ENCODE peak calls at places on chromosomes 12 and 14, in six cellular contexts. L, R, H, N, D and Z are unnamed samples. For H3K36me3, the result is how much of the 10 kb centered on the place peaks cover.

GRCh38 chr14:88470542-88471440 is 84.0 kb downstream of the PTPN21 start:
- DNase-seq in L (no peak), R (no peak), H (no peak), N (no peak), D (peak), Z (no peak)

GRCh38 chr14:75980856-75981255 is 939 bp downstream of the TGFB3 start:
- DNase-seq in L (no peak), R (peak), H (no peak), N (peak), D (no peak), Z (no peak)

GRCh38 chr14:95200404-95200803 is 43.1 kb upstream of the DICER1 start:
- DNase-seq in L (no peak), R (no peak), H (no peak), N (peak), D (no peak), Z (no peak)

GRCh38 chr14:71533800-71534199 is 398.4 kb upstream of the RGS6 start:
- DNase-seq in L (no peak), R (no peak), H (no peak), N (no peak), D (no peak), Z (no peak)

GRCh38 chr12:131438874-131439273 is 272.0 kb upstream of the SFSWAP start:
- DNase-seq in L (no peak), R (no peak), H (no peak), N (no peak), D (no peak), Z (no peak)

GRCh38 chr12:30296486-30296885 is 399.2 kb downstream of the IPO8 start:
- DNase-seq in L (no peak), R (no peak), H (no peak), N (no peak), D (no peak), Z (no peak)

GRCh38 chr14:28773176-28773575 is 6.6 kb downstream of the FOXG1 start:
- DNase-seq in L (no peak), R (no peak), H (no peak), N (no peak), D (no peak), Z (no peak)

GRCh38 chr12:12267801-12268200 is 957 bp upstream of the LRP6 start:
- DNase-seq in L (no peak), R (no peak), H (no peak), N (no peak), D (no peak), Z (no peak)

GRCh38 chr12:50555471-50555885 is 50.7 kb downstream of the DIP2B start:
- DNase-seq in L (no peak), R (no peak), H (no peak), N (no peak), D (no peak), Z (no peak)

GRCh38 chr14:64763801-64764511 is 59.7 kb downstream of the PLEKHG3 start:
- DNase-seq in L (no peak), R (no peak), H (no peak), N (peak), D (peak), Z (no peak)

GRCh38 chr12:124399622-124400021 is 104.7 kb downstream of the RFLNA start:
- DNase-seq in L (no peak), R (peak), H (peak), N (no peak), D (no peak), Z (no peak)

GRCh38 chr12:92745874-92746553 is 43.2 kb downstream of the PLEKHG7 start:
- DNase-seq in L (no peak), R (peak), H (no peak), N (peak), D (peak), Z (peak)

GRCh38 chr12:3421599-3421998 is 69.4 kb upstream of the PRMT8 start:
- DNase-seq in L (no peak), R (no peak), H (no peak), N (no peak), D (no peak), Z (no peak)

GRCh38 chr12:7934560-7935463 is 1.2 kb downstream of the SLC2A3 start:
- DNase-seq in L (no peak), R (no peak), H (peak), N (no peak), D (no peak), Z (no peak)

GRCh38 chr12:111558107-111558376 is 41.1 kb downstream of the ATXN2 start:
- DNase-seq in L (no peak), R (no peak), H (no peak), N (no peak), D (peak), Z (no peak)

GRCh38 chr14:97517566-97518234 is 720.5 kb downstream of the VRK1 start:
- DNase-seq in L (no peak), R (no peak), H (no peak), N (no peak), D (no peak), Z (no peak)

DNA sequence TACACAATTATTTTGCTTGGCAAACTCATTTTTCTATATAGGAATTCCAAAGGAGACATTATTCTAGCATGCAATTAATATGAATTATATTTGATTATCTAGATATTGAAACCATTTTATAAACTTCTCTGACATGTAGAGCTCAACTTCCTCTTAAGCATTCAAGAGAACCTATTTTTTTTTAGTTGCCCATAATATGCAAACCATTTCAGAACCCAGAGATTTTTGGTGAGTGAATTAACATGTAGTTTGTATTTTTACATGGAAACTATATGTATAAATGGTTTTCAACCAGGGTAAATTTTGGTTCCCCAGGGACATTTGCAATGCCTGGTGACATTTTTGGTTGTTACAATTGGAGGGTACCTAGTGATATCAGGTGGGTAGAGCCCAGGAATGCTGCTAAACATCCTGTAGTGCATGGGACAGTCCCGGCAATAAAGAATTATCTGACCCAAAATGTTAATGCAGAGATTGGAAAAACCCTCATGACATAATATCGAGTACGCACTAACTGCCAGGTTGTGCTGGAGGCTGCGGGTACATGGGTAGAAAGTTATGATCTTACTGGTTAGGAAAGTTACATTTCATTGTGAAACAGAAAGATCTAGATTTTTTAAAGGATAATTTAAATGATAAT is 338.9 kb upstream of the GARIN2 start:
- DNase-seq in L (no peak), R (no peak), H (no peak), N (no peak), D (no peak), Z (no peak)
- H3K36me3 ChIP-seq in L (under half), R (under half), H (under half), N (under half), D (under half), Z (under half)

GRCh38 chr14:105445290-105445689 is 25.7 kb downstream of the MTA1 start:
- DNase-seq in L (no peak), R (no peak), H (no peak), N (peak), D (no peak), Z (no peak)
- H3K36me3 ChIP-seq in L (under half), R (under half), H (under half), N (under half), D (under half), Z (under half)

DNA sequence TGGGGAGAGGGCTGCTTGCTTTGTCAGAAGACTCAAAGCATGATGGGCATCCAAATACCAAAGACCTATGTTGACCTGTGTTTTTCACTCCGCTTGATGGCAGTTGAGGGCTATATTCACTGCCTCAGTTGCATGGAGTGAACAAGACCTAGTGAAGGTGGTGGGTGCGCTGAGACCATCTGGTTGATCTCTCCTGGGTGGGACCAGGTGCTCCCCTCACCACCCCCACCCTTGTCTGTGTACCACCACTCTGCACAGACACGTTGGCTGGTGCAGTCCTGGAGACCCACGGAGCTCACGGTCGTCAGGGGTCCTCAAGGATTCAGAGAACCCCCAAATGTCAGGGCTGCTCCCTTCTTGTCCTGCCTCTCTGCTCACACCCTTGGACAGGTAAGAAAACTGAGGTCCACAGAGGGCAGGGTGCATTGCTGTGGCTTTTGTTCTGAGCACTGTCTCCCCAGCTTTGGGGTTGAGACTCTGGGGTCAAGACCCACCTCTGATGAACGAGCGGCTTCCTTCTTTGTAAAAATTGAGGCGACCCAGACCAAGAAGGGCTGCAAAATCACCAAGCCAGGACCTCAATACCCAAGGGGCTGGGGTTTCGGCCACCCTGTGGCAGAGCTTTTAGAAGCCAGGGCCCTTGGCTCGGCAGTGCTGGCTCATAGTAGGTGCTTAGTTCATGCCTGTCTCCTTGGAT is 166.3 kb upstream of the RTL1 start:
- DNase-seq in L (no peak), R (peak), H (no peak), N (peak), D (no peak), Z (no peak)
- H3K36me3 ChIP-seq in L (under half), R (under half), H (under half), N (under half), D (under half), Z (under half)

DNA sequence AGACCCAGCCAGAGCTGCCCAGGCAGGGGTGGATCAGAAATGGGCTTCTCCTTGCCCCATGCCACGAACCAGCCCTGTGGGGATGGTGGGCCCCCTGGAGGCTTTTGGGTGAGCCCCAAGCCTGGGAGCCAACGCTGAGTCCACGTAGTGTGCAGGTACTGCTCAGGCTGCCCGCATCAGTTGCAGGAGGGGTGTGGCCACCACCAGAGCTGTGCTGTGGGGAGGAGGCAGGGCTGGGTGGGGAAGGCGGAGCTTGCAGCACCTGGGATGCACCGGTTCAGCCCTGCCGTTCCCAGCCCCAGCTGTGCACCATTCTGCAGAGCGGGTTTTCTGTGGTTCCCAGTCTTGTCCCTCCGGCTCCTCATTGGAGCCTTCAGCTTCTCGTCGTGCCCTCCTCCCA is 36.3 kb downstream of the IL31 start:
- DNase-seq in L (no peak), R (no peak), H (no peak), N (no peak), D (no peak), Z (no peak)
- H3K36me3 ChIP-seq in L (under half), R (under half), H (under half), N (under half), D (under half), Z (under half)

GRCh38 chr14:21258194-21258888 is 10.9 kb downstream of the HNRNPC start:
- DNase-seq in L (no peak), R (no peak), H (no peak), N (no peak), D (no peak), Z (no peak)

GRCh38 chr14:21252149-21252548 is 17.1 kb downstream of the HNRNPC start:
- DNase-seq in L (no peak), R (no peak), H (no peak), N (no peak), D (no peak), Z (no peak)

GRCh38 chr14:21257395-21258193 is 11.6 kb downstream of the HNRNPC start:
- DNase-seq in L (no peak), R (no peak), H (no peak), N (no peak), D (no peak), Z (no peak)

GRCh38 chr14:21256539-21257394 is 12.5 kb downstream of the HNRNPC start:
- DNase-seq in L (no peak), R (no peak), H (no peak), N (no peak), D (no peak), Z (no peak)

DNA sequence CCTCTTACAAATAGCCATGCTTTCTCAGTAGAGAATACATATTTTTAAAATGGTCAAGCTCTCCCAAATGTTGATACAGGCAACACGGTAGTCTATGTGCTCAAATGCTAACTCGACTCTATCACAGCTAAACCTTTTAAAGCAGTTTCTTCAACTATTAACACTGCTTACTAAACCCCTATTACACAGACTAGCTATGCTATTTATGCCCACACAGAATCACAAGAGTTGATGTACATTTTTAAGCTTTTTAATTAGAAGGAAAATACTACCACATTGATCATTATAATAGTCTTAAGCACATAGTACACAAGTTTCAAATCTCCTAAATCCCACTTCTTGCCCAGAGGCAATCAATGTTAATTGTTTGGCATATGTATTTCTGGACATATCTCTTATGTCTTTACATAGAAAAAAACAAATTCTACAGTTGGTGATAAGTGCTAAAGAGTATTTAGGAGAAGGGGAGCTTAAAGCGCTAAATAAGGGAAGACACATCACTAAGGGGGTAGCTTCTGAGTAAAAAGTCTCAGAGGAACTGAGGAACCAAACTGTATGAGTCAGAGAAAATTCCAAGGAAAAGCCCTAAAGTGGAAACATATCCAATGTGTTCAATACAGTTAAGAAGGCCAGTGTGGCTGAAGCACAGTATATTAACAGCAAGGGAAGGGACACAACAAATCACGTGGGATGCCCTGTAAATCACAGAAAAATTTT is 13.7 kb downstream of the HNRNPC start:
- DNase-seq in L (no peak), R (no peak), H (no peak), N (no peak), D (peak), Z (no peak)
- H3K36me3 ChIP-seq in L (under half), R (under half), H (half or more), N (under half), D (under half), Z (half or more)